ENCODE peak calls at places on chromosomes 16 and 17, in seven cellular contexts. W is right lobe of liver, Q is AG04450, D is neural progenitor cell, K is spleen, V is coronary artery, O is tibial artery. S is an unnamed sample.
A peak's percentile ranks its signal among the peaks of the same experiment; 100 is the strongest.

GRCh38 chr17:79595471-79595870 is 15.4 kb downstream of the RBFOX3 start:
- DNase-seq in Q (no peak), D (no peak), V (no peak), O (no peak), W (no peak), K (no peak), S (no peak)

GRCh38 chr17:55664287-55664686 is 58.4 kb downstream of the TMEM100 start:
- DNase-seq in O (no peak), D (no peak), W (no peak), V (no peak), K (no peak), Q (no peak), S (no peak)

GRCh38 chr16:4846503-4846900 is 586 bp downstream of the GLYR1 start:
- DNase-seq in V (peak; percentile 82), D (peak; percentile 72), W (peak; percentile 73), K (peak; percentile 92), O (no peak), Q (no peak), S (no peak)

GRCh38 chr17:9195961-9196668 is 174.8 kb downstream of the NTN1 start:
- DNase-seq in O (no peak), D (peak; percentile 78), Q (no peak), K (peak; percentile 35), V (no peak), W (no peak), S (no peak)

GRCh38 chr17:80397686-80398085 is 17.3 kb upstream of the ENDOV start:
- DNase-seq in Q (no peak), K (no peak), W (no peak), D (peak; percentile 45), V (no peak), O (no peak), S (no peak)

GRCh38 chr17:75625813-75626486 is 7.3 kb upstream of the SMIM5 start:
- DNase-seq in W (no peak), K (no peak), Q (no peak), O (no peak), D (peak; percentile 78), V (no peak), S (no peak)

GRCh38 chr17:76246080-76247066 is 6.1 kb upstream of the RNF157 start:
- DNase-seq in K (no peak), W (peak; percentile 65), O (peak; percentile 25), D (no peak), V (no peak), Q (no peak), S (no peak)

GRCh38 chr16:89495121-89495520 is 4.8 kb upstream of the ANKRD11 start:
- DNase-seq in D (no peak), O (no peak), Q (no peak), V (no peak), W (no peak), K (no peak), S (no peak)

GRCh38 chr17:57375770-57376181 is 119.5 kb downstream of the MSI2 start:
- DNase-seq in Q (no peak), K (no peak), D (no peak), W (no peak), V (no peak), O (no peak), S (peak; percentile 46)

GRCh38 chr16:66905633-66906539 is 12.8 kb downstream of the CDH16 start:
- DNase-seq in V (no peak), Q (no peak), D (peak; percentile 54), W (no peak), O (no peak), K (peak; percentile 37), S (no peak)

GRCh38 chr16:29025735-29026134 is 40.9 kb downstream of the LAT start:
- DNase-seq in O (no peak), Q (no peak), V (no peak), D (no peak), W (no peak), K (no peak), S (no peak)

GRCh38 chr16:29028457-29029167 is 43.8 kb downstream of the LAT start:
- DNase-seq in O (no peak), K (peak; percentile 51), Q (no peak), V (no peak), D (no peak), W (no peak), S (no peak)

GRCh38 chr16:29025218-29025617 is 40.4 kb downstream of the LAT start:
- DNase-seq in V (no peak), O (no peak), W (no peak), K (peak; percentile 23), D (no peak), Q (no peak), S (no peak)

GRCh38 chr16:29030086-29030840 is 45.4 kb downstream of the LAT start:
- DNase-seq in O (no peak), D (no peak), K (no peak), Q (no peak), V (no peak), W (no peak), S (no peak)

GRCh38 chr16:29029168-29029994 is 44.5 kb downstream of the LAT start:
- DNase-seq in Q (peak; percentile 81), K (peak; percentile 76), O (no peak), V (no peak), D (peak; percentile 71), W (no peak), S (peak; percentile 53)
- H3K27ac ChIP-seq in Q (peak overlapping the region; percentile 75), K (peak overlapping the region; percentile 49), O (no peak overlapping the region), V (no peak overlapping the region), D (no peak overlapping the region), W (no peak overlapping the region), S (no peak overlapping the region)

DNA sequence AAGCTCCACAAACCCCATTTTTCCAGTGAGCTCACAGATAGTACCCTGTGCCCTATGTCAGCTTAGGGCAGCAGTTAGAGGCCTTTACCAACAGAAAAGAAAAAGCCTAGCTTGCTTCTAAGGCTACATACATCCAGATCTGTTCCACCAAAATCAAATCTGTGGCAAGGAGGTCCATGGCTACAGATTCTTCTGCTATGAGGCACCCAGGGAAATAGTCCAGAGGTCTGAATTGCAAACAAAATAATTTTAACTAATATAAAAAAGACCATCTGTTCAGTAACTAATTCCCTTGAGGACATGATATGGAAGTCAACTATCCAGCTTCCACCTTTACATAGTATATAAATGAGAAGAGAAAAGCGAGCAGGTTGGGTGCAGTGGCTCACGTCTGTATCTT is 129.3 kb downstream of the PARN start:
- DNase-seq in K (no peak), Q (peak; percentile 21), V (no peak), W (no peak), O (no peak), D (no peak), S (no peak)
- H3K27ac ChIP-seq in K (no peak overlapping the region), Q (peak overlapping the region; percentile 93), V (peak overlapping the region; percentile 43), W (peak overlapping the region; percentile 52), O (peak overlapping the region; percentile 76), D (no peak overlapping the region), S (peak overlapping the region; percentile 89)

DNA sequence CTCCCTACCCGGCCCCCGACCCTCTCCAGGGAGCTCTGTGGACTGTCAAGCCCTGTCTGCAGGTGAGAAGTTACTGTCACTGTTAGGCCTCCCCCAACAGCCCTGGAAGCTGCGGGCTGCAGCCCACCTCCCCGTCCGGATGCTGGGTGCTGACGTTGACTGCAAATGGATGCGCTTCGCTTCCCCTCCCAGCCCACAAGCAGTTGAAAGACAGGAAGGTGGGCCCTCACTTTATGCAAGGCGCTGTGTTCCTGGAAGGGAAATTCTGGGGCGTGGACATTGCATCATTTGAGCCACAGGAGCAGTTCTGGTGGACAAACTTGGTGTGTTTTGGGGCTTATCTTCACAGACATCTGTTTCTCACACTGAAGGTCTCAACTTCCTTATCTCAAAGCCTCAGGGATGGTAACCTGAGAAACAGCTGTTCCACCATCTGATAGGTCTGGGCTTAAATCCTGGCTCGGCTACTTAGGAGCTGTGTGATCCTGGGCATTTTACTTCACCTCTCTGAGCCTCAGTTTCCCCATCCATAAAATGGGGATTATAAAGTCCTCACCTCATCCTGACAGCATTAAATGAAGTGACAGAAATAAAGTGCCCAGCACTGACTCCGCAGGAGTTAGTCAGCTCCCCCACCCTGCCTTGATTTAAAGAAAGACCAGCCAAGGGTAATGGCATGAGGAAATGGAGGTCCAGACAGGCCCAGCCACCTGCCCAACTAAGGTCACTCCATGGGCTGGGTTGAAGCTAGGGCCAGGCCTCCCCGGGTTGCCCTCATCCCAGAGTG is 4.6 kb upstream of the DRC7 start:
- DNase-seq in W (peak; percentile 42), Q (no peak), O (peak; percentile 40), D (no peak), V (peak; percentile 36), K (peak; percentile 88), S (no peak)
- H3K27ac ChIP-seq in W (no peak overlapping the region), Q (no peak overlapping the region), O (no peak overlapping the region), D (no peak overlapping the region), V (no peak overlapping the region), K (peak overlapping the region; percentile 89), S (no peak overlapping the region)

GRCh38 chr17:7688808-7689316 is 585 bp downstream of the WRAP53 start:
- DNase-seq in Q (no peak), O (no peak), V (no peak), D (no peak), W (no peak), K (no peak), S (no peak)

GRCh38 chr17:7685533-7686220 is 1.6 kb downstream of the TP53 start:
- DNase-seq in K (peak; percentile 97), W (peak; percentile 94), V (peak; percentile 94), Q (peak; percentile 76), O (peak; percentile 96), D (peak; percentile 98), S (peak; percentile 68)

GRCh38 chr17:7686221-7687071 is 844 bp downstream of the TP53 start:
- DNase-seq in W (peak; percentile 80), D (peak; percentile 90), O (peak; percentile 88), K (peak; percentile 91), Q (peak; percentile 55), V (peak; percentile 85), S (peak; percentile 24)

GRCh38 chr17:7687072-7687907 is at the start of gene TP53:
- DNase-seq in K (peak; percentile 93), D (peak; percentile 96), V (peak; percentile 89), W (peak; percentile 92), Q (peak; percentile 77), O (peak; percentile 94), S (peak; percentile 66)

GRCh38 chr17:7687908-7688807 is at the start of gene WRAP53:
- DNase-seq in Q (peak; percentile 98), K (peak; percentile 99), W (peak; percentile 98), V (peak; percentile 99), D (peak; percentile 100), O (peak; percentile 99), S (peak; percentile 92)
- H3K27ac ChIP-seq in Q (peak within 1 kb of the TSS; percentile 99), K (peak within 1 kb of the TSS; percentile 98), W (peak within 1 kb of the TSS; percentile 90), V (peak within 1 kb of the TSS; percentile 95), D (peak within 1 kb of the TSS; percentile 100), O (peak within 1 kb of the TSS; percentile 94), S (peak within 1 kb of the TSS; percentile 99)